ENCODE peak calls at places on chromosomes 6 and 20, in five cellular contexts. R is astrocyte of the spinal cord, D is A549, U is AG10803, F is left lung. L is an unnamed sample.
A peak's percentile ranks its signal among the peaks of the same experiment; 100 is the strongest.

GRCh38 chr6:138159246-138159645 is 2.5 kb upstream of the ARFGEF3 start:
- DNase-seq in R (no peak), D (no peak), U (no peak), F (no peak), L (no peak)

GRCh38 chr6:74931567-74931966 is 274.3 kb downstream of the COL12A1 start:
- DNase-seq in R (peak; percentile 85), D (no peak), U (peak; percentile 98), F (no peak), L (peak; percentile 95)

GRCh38 chr20:44691424-44692423 is 23.4 kb upstream of the CCN5 start:
- DNase-seq in R (no peak), D (no peak), U (peak; percentile 92), F (no peak), L (peak; percentile 85)

GRCh38 chr6:43296780-43297494 is 1.1 kb upstream of the SLC22A7 start:
- DNase-seq in R (no peak), D (no peak), U (no peak), F (no peak), L (no peak)

GRCh38 chr6:146028250-146028789 is 542 bp upstream of the GRM1 start:
- DNase-seq in R (peak; percentile 63), D (peak; percentile 12), U (peak; percentile 44), F (peak; percentile 80), L (peak; percentile 56)

GRCh38 chr20:33009214-33010132 is 2.0 kb downstream of the BPIFB2 start:
- DNase-seq in R (no peak), D (no peak), U (no peak), F (no peak), L (no peak)

GRCh38 chr6:46652603-46653438 is at the start of the genes CYP39A1 and SLC25A27:
- DNase-seq in R (peak; percentile 86), D (peak; percentile 71), U (peak; percentile 67), F (peak; percentile 98), L (peak; percentile 75)

GRCh38 chr20:50274570-50275430 is 84.2 kb downstream of the CEBPB start:
- DNase-seq in R (no peak), D (no peak), U (no peak), F (peak; percentile 98), L (no peak)

GRCh38 chr6:126797981-126798380 is 320.5 kb upstream of the RSPO3 start:
- DNase-seq in R (no peak), D (no peak), U (peak; percentile 68), F (no peak), L (peak; percentile 26)

GRCh38 chr6:51300510-51300909 is 481.8 kb downstream of the TFAP2B start:
- DNase-seq in R (no peak), D (no peak), U (no peak), F (no peak), L (no peak)

GRCh38 chr6:33205172-33206026 is 944 bp downstream of the HSD17B8 start:
- DNase-seq in R (peak; percentile 44), D (peak; percentile 46), U (peak; percentile 27), F (no peak), L (no peak)

GRCh38 chr6:159324599-159324998 is 155.4 kb downstream of the FNDC1 start:
- DNase-seq in R (no peak), D (no peak), U (no peak), F (no peak), L (no peak)

GRCh38 chr6:89051725-89052124 is 28.8 kb upstream of the PNRC1 start:
- DNase-seq in R (no peak), D (no peak), U (no peak), F (no peak), L (no peak)

GRCh38 chr20:62925420-62926228 is 681 bp downstream of the DIDO1 start:
- DNase-seq in R (peak; percentile 20), D (no peak), U (peak; percentile 25), F (peak; percentile 88), L (peak; percentile 35)

GRCh38 chr6:168956141-168956838 is 297.4 kb downstream of the THBS2 start:
- DNase-seq in R (peak; percentile 13), D (no peak), U (peak; percentile 34), F (no peak), L (no peak)

GRCh38 chr6:37971711-37972410 is 152.3 kb downstream of the ZFAND3 start:
- DNase-seq in R (no peak), D (no peak), U (peak; percentile 9), F (no peak), L (no peak)

GRCh38 chr6:133990321-133990720 is 37.3 kb downstream of the TBPL1 start:
- DNase-seq in R (no peak), D (no peak), U (no peak), F (no peak), L (no peak)

GRCh38 chr20:57109151-57109953 is 157.1 kb downstream of the BMP7 start:
- DNase-seq in R (no peak), D (no peak), U (no peak), F (no peak), L (no peak)

GRCh38 chr20:57108218-57108617 is 158.2 kb downstream of the BMP7 start:
- DNase-seq in R (no peak), D (no peak), U (no peak), F (no peak), L (no peak)

GRCh38 chr20:57106692-57107091 is 159.7 kb downstream of the BMP7 start:
- DNase-seq in R (no peak), D (no peak), U (no peak), F (no peak), L (no peak)

GRCh38 chr20:57107208-57107607 is 159.2 kb downstream of the BMP7 start:
- DNase-seq in R (no peak), D (no peak), U (no peak), F (no peak), L (no peak)

GRCh38 chr20:57108742-57109141 is 157.7 kb downstream of the BMP7 start:
- DNase-seq in R (no peak), D (no peak), U (no peak), F (no peak), L (no peak)
- TF ChIP-seq CTCF in R (no peak), D (no peak), U (no peak), F (no peak), L (no peak)

GRCh38 chr6:105691064-105691463 is 288.2 kb upstream of the PREP start:
- DNase-seq in R (no peak), D (no peak), U (no peak), F (no peak), L (no peak)

GRCh38 chr6:105691971-105692370 is 289.1 kb upstream of the PREP start:
- DNase-seq in R (no peak), D (no peak), U (no peak), F (no peak), L (no peak)

GRCh38 chr6:105688573-105688972 is 285.7 kb upstream of the PREP start:
- DNase-seq in R (no peak), D (no peak), U (no peak), F (no peak), L (no peak)

GRCh38 chr6:105692630-105693212 is 289.8 kb upstream of the PREP start:
- DNase-seq in R (no peak), D (no peak), U (no peak), F (no peak), L (no peak)
- H3K4me3 ChIP-seq in R (no peak overlapping the region), D (no peak overlapping the region), U (no peak overlapping the region), F (no peak overlapping the region), L (no peak overlapping the region)

GRCh38 chr6:28136585-28137457 is 4.9 kb upstream of the ZKSCAN8 start:
- DNase-seq in R (peak; percentile 96), D (peak; percentile 65), U (peak; percentile 96), F (peak; percentile 86), L (peak; percentile 98)
- TF ChIP-seq CTCF in R (no peak), D (no peak), U (no peak), F (no peak), L (no peak)

DNA sequence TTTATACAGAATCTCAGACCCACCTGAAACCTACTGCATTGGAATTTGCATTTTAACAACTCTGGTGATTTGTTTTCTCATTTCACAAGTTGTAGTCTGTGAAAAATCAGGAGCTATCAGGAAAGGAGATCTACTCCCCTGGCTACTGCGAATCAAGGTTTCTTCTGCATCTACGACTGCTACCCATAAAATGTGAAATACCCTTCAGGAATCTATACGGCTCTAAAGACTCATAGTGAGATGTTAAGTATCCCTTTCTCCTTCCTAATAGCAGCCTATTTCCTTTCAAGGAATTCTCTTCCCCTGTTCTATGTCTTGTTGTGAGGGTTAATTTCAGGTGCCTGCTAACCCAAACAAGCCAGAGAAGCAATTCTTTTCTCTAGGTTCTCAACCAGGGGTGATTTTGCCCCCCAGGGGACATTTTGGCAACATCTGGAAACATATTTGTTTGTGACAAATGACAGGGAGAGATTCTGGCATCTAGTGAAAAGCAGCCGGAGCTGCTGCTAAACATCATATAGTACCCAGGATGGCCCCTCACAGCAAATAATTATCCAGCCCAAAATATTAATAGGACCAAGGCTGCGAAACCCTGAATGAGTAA is 26.3 kb downstream of the WFDC3 start:
- DNase-seq in R (no peak), D (no peak), U (no peak), F (no peak), L (no peak)
- H3K4me3 ChIP-seq in R (no peak overlapping the region), D (no peak overlapping the region), U (no peak overlapping the region), F (no peak overlapping the region), L (no peak overlapping the region)

GRCh38 chr20:64130271-64130670 is 22.9 kb upstream of the NPBWR2 start:
- DNase-seq in R (no peak), D (no peak), U (no peak), F (no peak), L (no peak)

GRCh38 chr20:64129146-64129782 is 21.9 kb upstream of the NPBWR2 start:
- DNase-seq in R (no peak), D (no peak), U (no peak), F (peak; percentile 61), L (no peak)

GRCh38 chr20:64130876-64131275 is 23.5 kb upstream of the NPBWR2 start:
- DNase-seq in R (no peak), D (no peak), U (no peak), F (peak; percentile 22), L (no peak)

GRCh38 chr20:64133951-64134407 is 26.6 kb upstream of the NPBWR2 start:
- DNase-seq in R (no peak), D (no peak), U (no peak), F (peak; percentile 29), L (no peak)

DNA sequence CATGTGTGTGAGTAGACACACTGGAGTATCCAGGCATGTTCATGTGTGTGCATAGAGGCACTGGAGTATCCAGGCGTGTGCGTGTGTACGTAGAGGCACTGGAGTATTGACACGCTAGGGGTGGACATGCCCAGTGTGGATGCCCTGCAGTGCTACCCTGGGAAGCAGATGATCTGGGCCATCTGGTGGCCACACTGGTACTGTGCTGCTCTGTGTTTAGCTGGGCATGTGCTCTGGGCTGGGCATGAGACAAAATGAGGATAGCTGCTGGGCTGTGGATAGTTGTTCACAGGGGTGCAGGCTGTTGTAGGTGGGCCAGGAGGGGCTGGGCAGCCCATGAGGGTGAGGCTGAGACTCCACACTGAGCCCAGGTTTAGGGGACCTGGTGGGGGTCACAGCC is 24.0 kb upstream of the NPBWR2 start:
- DNase-seq in R (no peak), D (peak; percentile 81), U (peak; percentile 34), F (peak; percentile 16), L (peak; percentile 2)
- TF ChIP-seq CTCF in R (peak; percentile 37), D (peak; percentile 38), U (peak; percentile 22), F (no peak), L (peak; percentile 21)